ENCODE peak calls at places on chromosomes 5 and 9, in seven cellular contexts. S is H9, A is mesenchymal stem cell, G is H1, L is neuronal stem cell, P is trophoblast cell, R is mesendoderm. Z is an unnamed sample.
A peak's percentile ranks its signal among the peaks of the same experiment; 100 is the strongest.

GRCh38 chr5:97979740-97980139 is 793.7 kb upstream of the RGMB start:
- DNase-seq in L (no peak), R (no peak), A (peak; percentile 4), S (no peak), P (no peak), G (no peak), Z (peak; percentile 77)

GRCh38 chr9:2837915-2838314 is 6.0 kb downstream of the PUM3 start:
- DNase-seq in A (peak; percentile 33), L (no peak), P (peak; percentile 26), G (no peak), S (no peak), R (no peak), Z (peak; percentile 35)

GRCh38 chr9:81431662-81432061 is 257.7 kb downstream of the TLE1 start:
- DNase-seq in A (peak; percentile 99), S (no peak), G (no peak), P (no peak), R (no peak), L (no peak), Z (peak; percentile 99)

GRCh38 chr5:17340816-17341215 is 123.4 kb downstream of the BASP1 start:
- DNase-seq in L (no peak), A (peak; percentile 65), R (no peak), P (no peak), G (no peak), S (no peak), Z (peak; percentile 58)

GRCh38 chr5:169424279-169424955 is 123.5 kb upstream of the SLIT3 start:
- DNase-seq in L (no peak), R (no peak), P (no peak), A (no peak), G (no peak), S (no peak), Z (no peak)

GRCh38 chr5:149383399-149383798 is 4.3 kb upstream of the IL17B start:
- DNase-seq in L (no peak), S (no peak), G (no peak), A (peak; percentile 45), R (no peak), P (no peak), Z (no peak)

GRCh38 chr5:148970228-148970627 is 92.6 kb downstream of the SH3TC2 start:
- DNase-seq in S (peak; percentile 37), G (peak; percentile 40), R (peak; percentile 53), A (no peak), L (no peak), P (no peak), Z (no peak)

GRCh38 chr5:31036407-31036806 is 157.1 kb upstream of the CDH6 start:
- DNase-seq in A (no peak), L (no peak), P (no peak), R (no peak), G (no peak), S (no peak), Z (peak; percentile 84)

GRCh38 chr9:130986311-130986940 is 22.5 kb upstream of the LAMC3 start:
- DNase-seq in R (no peak), G (no peak), L (no peak), A (no peak), P (no peak), S (peak; percentile 29), Z (no peak)

GRCh38 chr5:180611140-180611850 is 20.0 kb upstream of the SCGB3A1 start:
- DNase-seq in P (peak; percentile 96), A (no peak), G (no peak), R (peak; percentile 32), S (peak; percentile 75), L (no peak), Z (no peak)

GRCh38 chr5:152331006-152331405 is 74.1 kb downstream of the NMUR2 start:
- DNase-seq in P (no peak), L (no peak), R (no peak), A (no peak), S (no peak), G (no peak), Z (no peak)

GRCh38 chr9:109787735-109788134 is 7.7 kb downstream of the PALM2AKAP2 start:
- DNase-seq in L (no peak), G (no peak), R (no peak), A (no peak), P (no peak), S (no peak), Z (no peak)
- H3K23ac ChIP-seq in L (no peak overlapping the region), G (no peak overlapping the region), R (no peak overlapping the region), A (no peak overlapping the region), P (no peak overlapping the region), S (no peak overlapping the region), Z (no peak overlapping the region)

GRCh38 chr5:78811121-78811832 is 162.7 kb upstream of the LHFPL2 start:
- DNase-seq in A (no peak), G (no peak), S (no peak), L (no peak), P (peak; percentile 42), R (no peak), Z (no peak)
- H3K23ac ChIP-seq in A (no peak overlapping the region), G (no peak overlapping the region), S (no peak overlapping the region), L (no peak overlapping the region), P (no peak overlapping the region), R (no peak overlapping the region), Z (peak overlapping the region; percentile 60)

DNA sequence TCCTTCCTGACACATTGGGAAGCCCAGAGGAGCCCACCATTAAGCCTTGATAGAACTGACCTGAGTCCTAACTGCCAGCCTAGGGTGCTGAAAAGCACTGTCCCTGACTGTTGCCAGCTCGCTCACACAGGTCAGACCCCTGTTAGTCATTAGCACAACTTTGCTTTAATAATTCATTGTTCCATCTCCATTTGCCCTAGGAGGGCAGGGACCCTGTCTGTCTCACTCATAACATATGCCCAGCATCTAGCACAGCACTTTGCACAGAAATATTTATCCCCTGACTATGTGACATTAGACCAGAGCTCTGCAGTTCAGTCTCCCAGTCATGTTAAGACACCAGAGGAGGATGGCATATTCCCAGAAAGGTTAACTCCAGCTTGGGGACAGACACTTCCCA is 61.8 kb upstream of the STXBP1 start:
- DNase-seq in L (no peak), A (no peak), P (no peak), G (no peak), R (no peak), S (no peak), Z (no peak)
- H3K23ac ChIP-seq in L (no peak overlapping the region), A (no peak overlapping the region), P (no peak overlapping the region), G (no peak overlapping the region), R (no peak overlapping the region), S (no peak overlapping the region), Z (no peak overlapping the region)

GRCh38 chr9:8679405-8679951 is 879.9 kb upstream of the DMAC1 start:
- DNase-seq in A (peak; percentile 37), L (no peak), G (no peak), R (no peak), P (no peak), S (no peak), Z (no peak)

GRCh38 chr9:8686502-8686901 is 886.9 kb upstream of the DMAC1 start:
- DNase-seq in P (peak; percentile 1), S (no peak), L (no peak), A (no peak), G (no peak), R (no peak), Z (no peak)

GRCh38 chr9:8685846-8686245 is 886.3 kb upstream of the DMAC1 start:
- DNase-seq in P (no peak), R (no peak), L (no peak), A (no peak), G (no peak), S (no peak), Z (no peak)

GRCh38 chr9:8677725-8678124 is 878.1 kb upstream of the DMAC1 start:
- DNase-seq in A (no peak), P (no peak), R (peak; percentile 53), S (no peak), L (peak; percentile 4), G (no peak), Z (no peak)

GRCh38 chr9:8683496-8683895 is 883.9 kb upstream of the DMAC1 start:
- DNase-seq in S (no peak), P (no peak), G (no peak), A (no peak), R (no peak), L (no peak), Z (no peak)
- H3K23ac ChIP-seq in S (no peak overlapping the region), P (no peak overlapping the region), G (no peak overlapping the region), A (no peak overlapping the region), R (no peak overlapping the region), L (no peak overlapping the region), Z (no peak overlapping the region)

Z was measured in IMR-90.